ENCODE peak calls at places on chromosomes 1 and 21, in four cellular contexts. L is K562, W is GM12878, D is HepG2. N is an unnamed sample.

GRCh38 chr1:204356997-204357396 is 2.7 kb downstream of the PLEKHA6 start:
- DNase-seq in W (no peak), D (no peak), L (no peak), N (no peak)

GRCh38 chr1:213939888-213940287 is 47.9 kb upstream of the PROX1 start:
- DNase-seq in L (no peak), D (no peak), W (no peak), N (no peak)

GRCh38 chr21:17699524-17700189 is 87.0 kb upstream of the BTG3 start:
- DNase-seq in L (no peak), W (peak), D (no peak), N (no peak)

GRCh38 chr1:38919075-38919474 is 22.6 kb downstream of the RHBDL2 start:
- DNase-seq in L (no peak), D (peak), W (no peak), N (no peak)

GRCh38 chr1:217333939-217334338 is 297.0 kb downstream of the GPATCH2 start:
- DNase-seq in D (peak), L (peak), W (no peak), N (peak)

GRCh38 chr1:23211955-23212354 is 5.3 kb downstream of the HTR1D start:
- DNase-seq in W (no peak), D (no peak), L (no peak), N (no peak)

GRCh38 chr1:50976890-50977574 is 7.0 kb downstream of the CDKN2C start:
- DNase-seq in L (peak), D (peak), W (no peak), N (no peak)

GRCh38 chr1:63968663-63969460 is 195.0 kb downstream of the ROR1 start:
- DNase-seq in W (no peak), L (no peak), D (no peak), N (no peak)

GRCh38 chr1:184915463-184916080 is 58.7 kb downstream of the NIBAN1 start:
- DNase-seq in L (no peak), W (no peak), D (no peak), N (no peak)

GRCh38 chr1:16459503-16459902 is 19.0 kb downstream of the NECAP2 start:
- DNase-seq in L (no peak), W (no peak), D (no peak), N (no peak)

GRCh38 chr1:207619833-207620572 is 24.9 kb upstream of the CR1L start:
- DNase-seq in L (peak), D (peak), W (no peak), N (no peak)

GRCh38 chr1:227298532-227299174 is 19.6 kb downstream of the CDC42BPA start:
- DNase-seq in D (no peak), W (no peak), L (no peak), N (no peak)

GRCh38 chr1:106536741-106537140 is 519.7 kb upstream of the PRMT6 start:
- DNase-seq in W (no peak), L (no peak), D (no peak), N (no peak)

GRCh38 chr1:183980951-183981525 is 56.5 kb downstream of the COLGALT2 start:
- DNase-seq in D (no peak), L (no peak), W (no peak), N (no peak)

GRCh38 chr1:184724843-184725242 is 29.8 kb downstream of the EDEM3 start:
- DNase-seq in D (no peak), L (no peak), W (no peak), N (no peak)

GRCh38 chr1:39575191-39576015 is 1.2 kb downstream of the PABPC4 start:
- DNase-seq in D (peak), W (no peak), L (peak), N (no peak)

GRCh38 chr1:205328476-205328875 is 6.9 kb upstream of the NUAK2 start:
- DNase-seq in L (no peak), D (no peak), W (no peak), N (no peak)

GRCh38 chr21:46664316-46664995 is 29.0 kb downstream of the PRMT2 start:
- DNase-seq in W (no peak), L (no peak), D (no peak), N (no peak)

GRCh38 chr1:161180643-161181042 is 3.3 kb upstream of the B4GALT3 start:
- DNase-seq in W (no peak), L (no peak), D (no peak), N (no peak)

GRCh38 chr1:226641671-226642231 is 93.2 kb downstream of the STUM start:
- DNase-seq in W (no peak), L (no peak), D (no peak), N (no peak)

GRCh38 chr21:42423197-42423675 is 19.5 kb downstream of the UBASH3A start:
- DNase-seq in D (no peak), L (no peak), W (peak), N (no peak)

GRCh38 chr1:223479261-223479660 is 86.0 kb downstream of the CCDC185 start:
- DNase-seq in D (no peak), W (no peak), L (no peak), N (no peak)

GRCh38 chr1:76068542-76068941 is 6.0 kb upstream of the ST6GALNAC3 start:
- DNase-seq in W (no peak), L (no peak), D (peak), N (no peak)

GRCh38 chr1:41503507-41504125 is 19.1 kb upstream of the EDN2 start:
- DNase-seq in L (peak), D (no peak), W (no peak), N (no peak)

GRCh38 chr1:25902462-25902861 is 3.8 kb downstream of the STMN1 start:
- DNase-seq in D (no peak), L (no peak), W (no peak), N (no peak)

GRCh38 chr21:18245493-18245967 is 897 bp downstream of the CHODL start:
- DNase-seq in D (peak), L (no peak), W (no peak), N (no peak)

GRCh38 chr1:186843931-186844330 is 15.2 kb downstream of the PLA2G4A start:
- DNase-seq in W (no peak), D (no peak), L (no peak), N (no peak)

GRCh38 chr1:186838380-186839076 is 9.8 kb downstream of the PLA2G4A start:
- DNase-seq in L (no peak), W (no peak), D (no peak), N (no peak)

DNA sequence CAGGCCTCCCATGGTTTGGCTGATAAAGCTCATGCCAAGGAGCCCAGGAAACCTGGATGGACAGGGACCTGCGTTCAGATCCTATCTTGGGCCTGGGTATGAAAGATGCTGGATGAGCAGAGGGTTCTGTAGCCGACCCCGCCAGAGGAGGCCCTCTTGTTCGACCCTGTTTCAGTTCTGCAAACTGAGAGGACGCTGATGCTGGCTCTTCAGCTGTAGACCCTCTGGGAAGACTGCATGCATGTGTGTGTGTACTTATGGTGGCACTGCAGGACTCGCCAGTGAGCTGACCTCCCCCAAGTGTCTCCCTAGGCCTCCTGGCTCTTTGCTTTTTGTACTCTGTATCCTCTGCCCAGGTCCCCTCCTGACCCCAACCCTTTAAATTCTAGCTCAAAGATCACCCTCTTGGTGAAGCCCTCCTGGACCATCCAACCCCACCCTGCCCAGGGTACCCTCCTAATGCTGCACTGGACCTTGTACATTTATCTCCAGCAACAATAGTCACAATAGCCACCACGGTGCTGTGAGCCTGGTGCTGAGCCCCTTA is 1.6 kb downstream of the EPS8L3 start:
- DNase-seq in D (no peak), W (no peak), L (no peak), N (no peak)
- TF ChIP-seq USF2 in D (no peak), W (no peak), L (no peak), N (no peak)

GRCh38 chr1:167543566-167543965 is 10.0 kb downstream of the CREG1 start:
- DNase-seq in W (no peak), L (no peak), D (no peak), N (no peak)

GRCh38 chr1:167541013-167541412 is 12.5 kb downstream of the CREG1 start:
- DNase-seq in L (peak), W (no peak), D (no peak), N (no peak)

GRCh38 chr1:167544447-167544846 is 9.1 kb downstream of the CREG1 start:
- DNase-seq in L (no peak), W (no peak), D (no peak), N (no peak)

GRCh38 chr1:167541610-167542009 is 12.0 kb downstream of the CREG1 start:
- DNase-seq in W (no peak), D (no peak), L (peak), N (no peak)

GRCh38 chr1:167542109-167543032 is 11.2 kb downstream of the CREG1 start:
- DNase-seq in L (peak), D (peak), W (no peak), N (no peak)
- TF ChIP-seq TCF7 in L (no peak), D (no peak), W (no peak), N (no peak)

GRCh38 chr1:239164451-239165180 is 221.8 kb upstream of the CHRM3 start:
- DNase-seq in L (no peak), W (no peak), D (no peak), N (no peak)
- TF ChIP-seq MAX in L (no peak), W (no peak), D (no peak), N (no peak)

DNA sequence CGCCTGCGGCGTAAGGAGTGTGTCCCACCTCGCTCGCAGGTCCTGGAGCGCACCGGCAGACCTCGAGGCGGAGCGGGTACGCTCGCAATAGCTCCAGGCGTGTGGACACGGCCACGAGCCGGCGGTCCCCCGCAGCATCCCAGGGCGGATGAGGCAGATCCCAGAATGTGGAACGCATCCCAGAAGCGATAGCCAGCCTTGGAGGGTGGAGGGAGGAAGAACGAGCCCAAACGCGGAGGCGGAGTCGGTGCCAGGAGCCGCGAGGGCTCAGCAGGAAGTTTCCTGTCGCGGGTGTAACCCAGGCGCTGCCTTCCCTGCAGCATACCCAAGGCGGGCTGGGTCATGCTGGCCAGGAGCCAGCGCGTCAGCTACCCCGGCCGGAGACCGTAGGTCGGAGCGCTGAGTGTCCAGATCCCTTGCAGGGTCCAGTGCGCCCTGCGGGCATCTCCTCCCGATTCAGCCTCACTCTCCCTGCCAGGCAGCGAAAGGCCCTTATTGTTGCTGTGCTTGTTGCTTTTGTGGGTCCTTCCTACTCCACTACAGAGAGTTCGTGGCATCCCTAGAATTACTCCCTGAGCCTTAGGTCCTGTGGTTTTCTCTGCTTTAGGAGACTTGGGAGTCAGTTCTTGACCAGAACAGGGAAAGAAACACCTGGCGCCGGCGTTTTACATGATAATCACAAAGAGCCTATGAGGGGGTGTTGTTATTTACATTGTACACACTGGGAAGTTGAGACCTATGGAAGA is 27.7 kb downstream of the STYXL2 start:
- DNase-seq in W (no peak), D (no peak), L (no peak), N (peak)
- TF ChIP-seq USF2 in W (no peak), D (no peak), L (no peak), N (no peak)

DNA sequence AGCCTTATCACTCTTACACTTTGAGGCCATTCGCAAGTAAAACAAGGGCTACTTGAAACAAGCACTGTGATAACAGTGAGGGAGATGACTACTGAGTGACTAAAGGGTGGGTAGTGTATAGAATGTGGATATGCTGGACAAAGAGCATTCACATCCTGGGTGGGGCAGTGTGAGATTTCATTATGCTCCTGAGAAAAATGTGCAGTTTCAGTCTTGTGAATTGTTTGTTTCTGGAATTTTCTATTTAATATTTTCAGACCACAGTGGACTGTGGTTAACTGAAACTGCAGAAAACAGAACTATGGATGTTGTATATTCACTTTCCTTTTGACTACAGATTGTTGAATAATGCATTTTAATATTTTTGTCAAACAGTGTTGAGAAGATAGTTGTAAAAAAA is 25.1 kb upstream of the B3GALT2 start:
- DNase-seq in D (peak), W (peak), L (no peak), N (no peak)
- TF ChIP-seq TCF7 in D (no peak), W (no peak), L (no peak), N (no peak)

DNA sequence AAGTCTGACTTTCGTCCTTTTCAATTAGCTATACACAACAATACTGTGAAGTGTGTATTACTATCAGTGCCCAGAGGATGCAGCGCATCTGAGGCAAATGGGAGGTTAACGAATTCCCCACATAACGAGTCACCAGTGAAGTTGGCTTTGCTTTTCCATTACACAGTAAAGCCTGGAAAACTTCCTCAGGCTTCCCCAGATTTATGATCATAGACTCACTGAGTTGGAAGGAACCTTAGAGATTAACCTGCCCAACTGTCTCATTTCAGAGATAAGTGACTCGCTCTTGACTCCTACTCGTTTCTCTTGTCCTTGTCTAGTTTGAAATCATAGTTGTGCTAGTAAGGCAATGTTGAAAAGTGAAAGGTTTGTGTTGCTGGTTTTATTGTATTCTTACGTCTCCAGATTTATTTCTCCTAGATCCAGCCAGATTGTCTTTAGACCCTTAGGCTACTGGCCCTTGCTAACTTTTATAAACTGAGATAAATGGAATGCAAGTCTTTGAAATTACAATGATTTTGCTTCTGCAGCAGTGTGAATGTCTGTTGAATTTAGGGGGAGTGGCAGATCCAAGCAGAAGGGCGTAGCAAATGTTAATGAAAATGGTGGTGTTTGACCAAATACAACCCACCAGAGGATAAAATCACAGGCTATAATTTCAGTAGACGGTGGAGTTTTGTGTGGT is 17.3 kb downstream of the S1PR1 start:
- DNase-seq in W (no peak), D (no peak), L (no peak), N (no peak)
- TF ChIP-seq MAX in W (no peak), D (no peak), L (no peak), N (no peak)

GRCh38 chr1:168824418-168824817 is 95.4 kb upstream of the DPT start:
- DNase-seq in L (no peak), W (no peak), D (no peak), N (no peak)
- TF ChIP-seq USF2 in L (no peak), W (no peak), D (no peak), N (no peak)

DNA sequence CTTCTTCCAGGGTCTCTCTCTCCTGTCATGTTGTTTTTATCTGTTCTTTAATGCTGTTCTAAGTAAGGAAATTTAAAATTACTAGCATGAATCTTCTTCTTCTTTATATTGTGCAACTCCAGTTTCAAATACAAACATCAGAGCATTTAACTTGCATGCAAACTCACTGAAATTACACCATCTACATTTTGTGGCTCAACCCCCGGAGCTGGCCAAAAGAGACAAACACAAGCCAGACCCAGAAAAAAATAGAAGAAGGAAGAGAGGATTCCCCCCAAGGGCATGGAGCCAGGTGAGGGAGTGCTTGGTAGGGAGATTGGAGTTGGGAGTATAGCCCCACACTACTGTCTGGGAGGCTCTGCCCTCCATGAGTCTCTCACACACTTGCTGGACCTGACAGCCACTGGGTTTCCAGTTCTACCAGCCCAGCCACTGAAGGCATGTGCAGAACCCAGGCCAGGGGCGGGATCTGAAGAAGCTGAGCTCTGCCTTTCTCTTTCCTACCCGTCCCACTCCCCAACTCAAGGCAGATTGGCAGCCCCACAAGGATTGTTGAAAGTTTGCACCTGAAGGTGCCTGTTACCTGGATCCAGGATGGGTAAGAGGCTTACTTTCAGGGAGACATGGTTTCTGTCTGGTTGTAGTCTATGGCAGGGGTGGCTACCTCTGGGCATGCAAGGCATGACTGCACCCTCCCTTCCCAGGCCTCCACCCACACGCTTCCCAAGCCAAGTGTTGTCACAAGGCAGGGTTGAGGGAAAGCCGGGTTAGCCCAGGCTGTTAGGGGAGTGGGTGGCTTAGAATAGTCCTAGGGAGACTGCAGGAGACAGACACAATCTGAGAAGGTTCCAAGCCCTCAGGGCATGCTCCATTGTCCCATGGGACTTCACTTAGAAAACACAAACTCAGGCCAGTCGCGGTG is 297.2 kb downstream of the TGFB2 start:
- DNase-seq in D (no peak), L (no peak), W (no peak), N (no peak)
- TF ChIP-seq TCF7 in D (no peak), L (no peak), W (no peak), N (no peak)

N was measured in WTC11.